ENCODE peak calls at places on chromosomes 6 and 20, in five cellular contexts. One of them, this sample, is unnamed.

GRCh38 chr6:16398587-16398986 is 160.2 kb downstream of the GMPR start:
- DNase-seq in endodermal cell: no peak
- DNase-seq in gastrocnemius medialis: no peak
- DNase-seq in right lobe of liver: no peak
- DNase-seq in fibroblast of the aortic adventitia: peak; percentile 91
- DNase-seq in this sample: peak; percentile 79

GRCh38 chr20:13995086-13995665 is at the start of gene MACROD2:
- DNase-seq in gastrocnemius medialis: peak; percentile 74
- DNase-seq in endodermal cell: peak; percentile 99
- DNase-seq in fibroblast of the aortic adventitia: peak; percentile 76
- DNase-seq in right lobe of liver: peak; percentile 97
- DNase-seq in this sample: peak; percentile 50

GRCh38 chr20:61263084-61263695 is 11.1 kb downstream of the CDH4 start:
- DNase-seq in fibroblast of the aortic adventitia: peak; percentile 30
- DNase-seq in gastrocnemius medialis: no peak
- DNase-seq in right lobe of liver: no peak
- DNase-seq in endodermal cell: peak; percentile 90
- DNase-seq in this sample: peak; percentile 47

GRCh38 chr6:72865467-72865866 is 243.6 kb downstream of the KCNQ5 start:
- DNase-seq in right lobe of liver: peak; percentile 62
- DNase-seq in gastrocnemius medialis: peak; percentile 69
- DNase-seq in fibroblast of the aortic adventitia: peak; percentile 10
- DNase-seq in endodermal cell: no peak
- DNase-seq in this sample: peak; percentile 25

GRCh38 chr6:14040042-14040441 is 77.5 kb upstream of the CD83 start:
- DNase-seq in right lobe of liver: no peak
- DNase-seq in fibroblast of the aortic adventitia: no peak
- DNase-seq in gastrocnemius medialis: no peak
- DNase-seq in endodermal cell: no peak
- DNase-seq in this sample: no peak

GRCh38 chr20:44730441-44730840 is 15.2 kb upstream of the KCNK15 start:
- DNase-seq in endodermal cell: no peak
- DNase-seq in gastrocnemius medialis: no peak
- DNase-seq in fibroblast of the aortic adventitia: peak; percentile 85
- DNase-seq in right lobe of liver: no peak
- DNase-seq in this sample: peak; percentile 89

GRCh38 chr20:19212524-19213502 is at the start of gene SLC24A3:
- DNase-seq in fibroblast of the aortic adventitia: no peak
- DNase-seq in right lobe of liver: peak; percentile 60
- DNase-seq in gastrocnemius medialis: peak; percentile 50
- DNase-seq in endodermal cell: peak; percentile 93
- DNase-seq in this sample: peak; percentile 33

GRCh38 chr6:62711750-62712149 is 425.7 kb upstream of the KHDRBS2 start:
- DNase-seq in endodermal cell: no peak
- DNase-seq in right lobe of liver: no peak
- DNase-seq in gastrocnemius medialis: no peak
- DNase-seq in fibroblast of the aortic adventitia: no peak
- DNase-seq in this sample: no peak

GRCh38 chr6:166156942-166157341 is 10.7 kb downstream of the TBXT start:
- DNase-seq in endodermal cell: no peak
- DNase-seq in right lobe of liver: no peak
- DNase-seq in gastrocnemius medialis: no peak
- DNase-seq in fibroblast of the aortic adventitia: peak; percentile 22
- DNase-seq in this sample: peak; percentile 11

GRCh38 chr6:145036848-145037567 is 698.3 kb downstream of the EPM2A start:
- DNase-seq in endodermal cell: no peak
- DNase-seq in right lobe of liver: no peak
- DNase-seq in fibroblast of the aortic adventitia: peak; percentile 57
- DNase-seq in gastrocnemius medialis: no peak
- DNase-seq in this sample: peak; percentile 47

GRCh38 chr6:25629202-25629584 is 22.8 kb upstream of the SCGN start:
- DNase-seq in right lobe of liver: no peak
- DNase-seq in gastrocnemius medialis: no peak
- DNase-seq in fibroblast of the aortic adventitia: no peak
- DNase-seq in endodermal cell: no peak
- DNase-seq in this sample: no peak

GRCh38 chr6:156776841-156777576 is at the start of gene ARID1B:
- DNase-seq in endodermal cell: peak; percentile 89
- DNase-seq in fibroblast of the aortic adventitia: peak; percentile 80
- DNase-seq in gastrocnemius medialis: peak; percentile 74
- DNase-seq in right lobe of liver: peak; percentile 78
- DNase-seq in this sample: peak; percentile 81

GRCh38 chr20:2475850-2476741 is 5.5 kb upstream of the SNRPB start:
- DNase-seq in endodermal cell: no peak
- DNase-seq in right lobe of liver: peak; percentile 74
- DNase-seq in fibroblast of the aortic adventitia: no peak
- DNase-seq in gastrocnemius medialis: no peak
- DNase-seq in this sample: no peak

GRCh38 chr6:105204331-105204730 is 24.5 kb upstream of the POPDC3 start:
- DNase-seq in right lobe of liver: no peak
- DNase-seq in fibroblast of the aortic adventitia: peak; percentile 65
- DNase-seq in gastrocnemius medialis: no peak
- DNase-seq in endodermal cell: no peak
- DNase-seq in this sample: no peak

GRCh38 chr6:159760602-159761057 is 1.2 kb upstream of the ACAT2 start:
- DNase-seq in gastrocnemius medialis: no peak
- DNase-seq in right lobe of liver: no peak
- DNase-seq in endodermal cell: peak; percentile 86
- DNase-seq in fibroblast of the aortic adventitia: peak; percentile 67
- DNase-seq in this sample: peak; percentile 68

GRCh38 chr20:32649697-32650471 is 23.9 kb downstream of the C20orf203 start:
- DNase-seq in endodermal cell: peak; percentile 52
- DNase-seq in gastrocnemius medialis: no peak
- DNase-seq in fibroblast of the aortic adventitia: no peak
- DNase-seq in right lobe of liver: no peak
- DNase-seq in this sample: no peak

GRCh38 chr6:169545956-169546355 is 155.9 kb downstream of the WDR27 start:
- DNase-seq in fibroblast of the aortic adventitia: peak; percentile 30
- DNase-seq in right lobe of liver: no peak
- DNase-seq in gastrocnemius medialis: no peak
- DNase-seq in endodermal cell: no peak
- DNase-seq in this sample: peak; percentile 49

GRCh38 chr20:45235995-45236394 is 14.8 kb downstream of the SEMG2 start:
- DNase-seq in right lobe of liver: no peak
- DNase-seq in fibroblast of the aortic adventitia: no peak
- DNase-seq in endodermal cell: peak; percentile 86
- DNase-seq in gastrocnemius medialis: no peak
- DNase-seq in this sample: no peak

GRCh38 chr6:159633196-159633595 is 59.8 kb downstream of the SOD2 start:
- DNase-seq in right lobe of liver: no peak
- DNase-seq in endodermal cell: peak; percentile 59
- DNase-seq in fibroblast of the aortic adventitia: peak; percentile 27
- DNase-seq in gastrocnemius medialis: no peak
- DNase-seq in this sample: peak; percentile 35

GRCh38 chr20:56202493-56203077 is 45.9 kb upstream of the MC3R start:
- DNase-seq in right lobe of liver: no peak
- DNase-seq in endodermal cell: no peak
- DNase-seq in fibroblast of the aortic adventitia: peak; percentile 20
- DNase-seq in gastrocnemius medialis: no peak
- DNase-seq in this sample: peak; percentile 30

GRCh38 chr6:83352413-83352812 is 78.4 kb downstream of the ME1 start:
- DNase-seq in endodermal cell: no peak
- DNase-seq in gastrocnemius medialis: no peak
- DNase-seq in right lobe of liver: no peak
- DNase-seq in fibroblast of the aortic adventitia: no peak
- DNase-seq in this sample: no peak

GRCh38 chr6:20169786-20170185 is 42.5 kb downstream of the MBOAT1 start:
- DNase-seq in fibroblast of the aortic adventitia: peak; percentile 4
- DNase-seq in gastrocnemius medialis: no peak
- DNase-seq in endodermal cell: no peak
- DNase-seq in right lobe of liver: no peak
- DNase-seq in this sample: no peak

GRCh38 chr20:44324343-44324742 is 12.5 kb upstream of the R3HDML start:
- DNase-seq in endodermal cell: peak; percentile 68
- DNase-seq in gastrocnemius medialis: no peak
- DNase-seq in right lobe of liver: no peak
- DNase-seq in fibroblast of the aortic adventitia: no peak
- DNase-seq in this sample: no peak

GRCh38 chr20:42401598-42401997 is 783.4 kb upstream of the CHD6 start:
- DNase-seq in right lobe of liver: no peak
- DNase-seq in endodermal cell: no peak
- DNase-seq in fibroblast of the aortic adventitia: no peak
- DNase-seq in gastrocnemius medialis: no peak
- DNase-seq in this sample: no peak

DNA sequence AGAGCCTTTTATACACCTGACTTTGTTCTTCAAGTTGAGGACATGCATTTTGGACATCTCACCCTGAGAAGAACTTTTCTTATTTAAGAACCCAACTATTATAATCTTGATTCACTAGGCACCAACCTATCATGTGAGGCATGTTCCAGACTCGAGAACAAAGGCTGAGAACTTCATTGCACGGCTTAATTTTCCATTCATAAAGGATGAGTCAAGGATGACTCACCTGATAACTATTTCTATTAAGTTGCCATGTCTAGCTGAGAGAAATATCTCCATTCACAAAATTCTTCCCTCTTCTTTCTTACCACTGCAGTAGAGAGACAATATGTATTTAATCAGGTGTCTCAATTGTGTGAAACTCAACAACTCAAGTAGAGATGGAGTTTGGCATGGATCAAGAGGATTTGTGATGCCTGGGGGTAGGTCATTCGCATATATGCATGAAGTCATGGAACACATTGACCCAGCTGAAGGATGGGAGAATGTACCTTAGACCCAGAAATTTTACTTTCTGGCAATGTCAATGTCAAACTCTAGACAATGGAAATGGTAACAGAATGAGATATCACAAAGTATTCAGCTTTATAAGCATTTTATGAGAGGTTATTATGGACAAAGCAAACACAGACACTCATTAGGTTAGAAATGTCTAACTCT is 208.7 kb upstream of the PRND start:
- DNase-seq in fibroblast of the aortic adventitia: peak; percentile 91
- DNase-seq in right lobe of liver: no peak
- DNase-seq in endodermal cell: no peak
- DNase-seq in gastrocnemius medialis: no peak
- DNase-seq in this sample: peak; percentile 98
- H3K4me3 ChIP-seq in fibroblast of the aortic adventitia: no peak overlapping the region
- H3K4me3 ChIP-seq in right lobe of liver: no peak overlapping the region
- H3K4me3 ChIP-seq in endodermal cell: no peak overlapping the region
- H3K4me3 ChIP-seq in gastrocnemius medialis: no peak overlapping the region
- H3K4me3 ChIP-seq in this sample: no peak overlapping the region

GRCh38 chr6:7628479-7628878 is 38.5 kb downstream of the SNRNP48 start:
- DNase-seq in gastrocnemius medialis: no peak
- DNase-seq in right lobe of liver: no peak
- DNase-seq in endodermal cell: no peak
- DNase-seq in fibroblast of the aortic adventitia: peak; percentile 64
- DNase-seq in this sample: peak; percentile 39

GRCh38 chr6:7628915-7629314 is 38.9 kb downstream of the SNRNP48 start:
- DNase-seq in fibroblast of the aortic adventitia: no peak
- DNase-seq in gastrocnemius medialis: no peak
- DNase-seq in endodermal cell: no peak
- DNase-seq in right lobe of liver: no peak
- DNase-seq in this sample: no peak

GRCh38 chr6:7629321-7629720 is 39.3 kb downstream of the SNRNP48 start:
- DNase-seq in endodermal cell: no peak
- DNase-seq in fibroblast of the aortic adventitia: no peak
- DNase-seq in gastrocnemius medialis: no peak
- DNase-seq in right lobe of liver: no peak
- DNase-seq in this sample: no peak

GRCh38 chr6:7621761-7622160 is 31.8 kb downstream of the SNRNP48 start:
- DNase-seq in right lobe of liver: no peak
- DNase-seq in fibroblast of the aortic adventitia: peak; percentile 84
- DNase-seq in endodermal cell: no peak
- DNase-seq in gastrocnemius medialis: no peak
- DNase-seq in this sample: peak; percentile 71

DNA sequence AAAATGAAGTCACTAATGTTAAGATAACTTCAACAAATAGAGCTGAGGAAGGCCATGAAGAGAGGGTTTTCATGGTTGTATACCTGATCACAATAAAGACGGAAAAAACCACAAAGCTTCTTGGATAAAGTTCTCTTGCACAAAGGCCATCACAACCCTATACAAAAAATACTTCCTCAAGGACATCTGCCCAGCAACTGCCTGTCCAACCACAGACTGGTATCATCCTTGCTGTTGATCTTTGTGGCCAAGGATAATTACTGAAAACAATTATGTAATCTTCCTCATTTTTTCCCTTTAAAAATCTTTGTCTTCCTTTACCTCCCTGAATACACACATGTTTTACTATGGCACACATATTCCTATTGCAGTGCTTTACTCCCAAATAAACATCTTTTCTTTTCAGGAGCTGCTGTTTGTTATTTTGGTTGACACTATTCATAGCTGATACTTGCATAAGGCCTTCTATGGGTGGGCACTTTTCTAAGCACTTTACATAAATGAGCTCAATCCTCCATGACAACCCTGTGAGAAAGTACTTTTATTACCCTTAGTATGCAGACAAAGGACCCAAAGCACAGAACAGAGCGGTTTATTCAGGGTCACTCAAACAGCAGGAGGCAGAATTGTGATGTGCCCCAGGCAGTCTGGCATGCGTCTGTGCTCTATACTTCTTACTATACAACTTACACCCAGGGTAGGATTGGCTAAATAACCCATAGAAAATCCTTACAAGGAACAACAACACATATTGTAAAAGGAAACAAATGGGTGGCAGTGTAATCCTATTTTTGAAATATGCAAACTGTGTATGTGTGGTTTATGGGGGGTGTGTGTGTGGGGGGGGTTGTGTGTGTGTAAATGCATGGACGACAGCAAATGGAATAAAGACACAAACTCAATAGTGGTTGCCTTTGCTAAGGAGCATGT is 35.0 kb downstream of the SNRNP48 start:
- DNase-seq in endodermal cell: no peak
- DNase-seq in gastrocnemius medialis: no peak
- DNase-seq in fibroblast of the aortic adventitia: no peak
- DNase-seq in right lobe of liver: no peak
- DNase-seq in this sample: no peak
- TF ChIP-seq CTCF in endodermal cell: no peak
- TF ChIP-seq CTCF in gastrocnemius medialis: no peak
- TF ChIP-seq CTCF in fibroblast of the aortic adventitia: no peak
- TF ChIP-seq CTCF in right lobe of liver: no peak
- TF ChIP-seq CTCF in this sample: no peak

GRCh38 chr20:46308258-46309157 is at the start of gene CDH22:
- DNase-seq in fibroblast of the aortic adventitia: peak; percentile 19
- DNase-seq in right lobe of liver: no peak
- DNase-seq in gastrocnemius medialis: no peak
- DNase-seq in endodermal cell: peak; percentile 85
- DNase-seq in this sample: peak; percentile 32

GRCh38 chr20:46306743-46307138 is 1.6 kb downstream of the CDH22 start:
- DNase-seq in gastrocnemius medialis: no peak
- DNase-seq in fibroblast of the aortic adventitia: no peak
- DNase-seq in right lobe of liver: no peak
- DNase-seq in endodermal cell: peak; percentile 60
- DNase-seq in this sample: no peak

GRCh38 chr20:46305973-46306360 is 2.3 kb downstream of the CDH22 start:
- DNase-seq in endodermal cell: no peak
- DNase-seq in right lobe of liver: no peak
- DNase-seq in gastrocnemius medialis: no peak
- DNase-seq in fibroblast of the aortic adventitia: no peak
- DNase-seq in this sample: no peak

GRCh38 chr20:46307139-46307998 is 929 bp downstream of the CDH22 start:
- DNase-seq in endodermal cell: peak; percentile 90
- DNase-seq in right lobe of liver: no peak
- DNase-seq in gastrocnemius medialis: peak; percentile 17
- DNase-seq in fibroblast of the aortic adventitia: peak; percentile 28
- DNase-seq in this sample: peak; percentile 45

GRCh38 chr20:46307999-46308257 is 370 bp downstream of the CDH22 start:
- DNase-seq in gastrocnemius medialis: no peak
- DNase-seq in fibroblast of the aortic adventitia: no peak
- DNase-seq in right lobe of liver: no peak
- DNase-seq in endodermal cell: no peak
- DNase-seq in this sample: no peak
- H3K4me3 ChIP-seq in gastrocnemius medialis: peak overlapping the region; percentile 57
- H3K4me3 ChIP-seq in fibroblast of the aortic adventitia: no peak overlapping the region
- H3K4me3 ChIP-seq in right lobe of liver: no peak overlapping the region
- H3K4me3 ChIP-seq in endodermal cell: peak overlapping the region; percentile 68
- H3K4me3 ChIP-seq in this sample: no peak overlapping the region

GRCh38 chr20:40519928-40520327 is 169.1 kb downstream of the MAFB start:
- DNase-seq in gastrocnemius medialis: no peak
- DNase-seq in right lobe of liver: no peak
- DNase-seq in endodermal cell: no peak
- DNase-seq in fibroblast of the aortic adventitia: no peak
- DNase-seq in this sample: no peak
- TF ChIP-seq CTCF in gastrocnemius medialis: no peak
- TF ChIP-seq CTCF in right lobe of liver: no peak
- TF ChIP-seq CTCF in endodermal cell: no peak
- TF ChIP-seq CTCF in fibroblast of the aortic adventitia: no peak
- TF ChIP-seq CTCF in this sample: no peak

This sample was measured in cardiac fibroblast.